ENCODE peak calls at places on chromosome 14, in six cellular contexts. One of them, this sample, is unnamed. For H3K27me3, the result is how much of the 10 kb centered on the place peaks cover.

GRCh38 chr14:103378042-103378854 is 7.0 kb upstream of the MARK3 start:
- DNase-seq in neural progenitor cell: no peak
- DNase-seq in cardiac muscle cell: peak
- DNase-seq in BJ: no peak
- DNase-seq in PC-9: no peak
- DNase-seq in GM23338: no peak
- DNase-seq in this sample: no peak

GRCh38 chr14:60622210-60622919 is 26.9 kb downstream of the SIX1 start:
- DNase-seq in neural progenitor cell: no peak
- DNase-seq in cardiac muscle cell: peak
- DNase-seq in BJ: no peak
- DNase-seq in PC-9: no peak
- DNase-seq in GM23338: no peak
- DNase-seq in this sample: no peak

GRCh38 chr14:55578511-55578910 is 1.5 kb upstream of the KTN1 start:
- DNase-seq in neural progenitor cell: peak
- DNase-seq in cardiac muscle cell: no peak
- DNase-seq in BJ: no peak
- DNase-seq in PC-9: no peak
- DNase-seq in GM23338: no peak
- DNase-seq in this sample: no peak

GRCh38 chr14:85165091-85165490 is 364.9 kb upstream of the FLRT2 start:
- DNase-seq in neural progenitor cell: no peak
- DNase-seq in cardiac muscle cell: peak
- DNase-seq in BJ: no peak
- DNase-seq in PC-9: no peak
- DNase-seq in GM23338: peak
- DNase-seq in this sample: no peak

GRCh38 chr14:54654600-54654999 is 87.7 kb downstream of the SAMD4A start:
- DNase-seq in neural progenitor cell: no peak
- DNase-seq in cardiac muscle cell: no peak
- DNase-seq in BJ: no peak
- DNase-seq in PC-9: no peak
- DNase-seq in GM23338: no peak
- DNase-seq in this sample: no peak

GRCh38 chr14:73712540-73713141 is 1.5 kb downstream of the PNMA1 start:
- DNase-seq in neural progenitor cell: peak
- DNase-seq in cardiac muscle cell: peak
- DNase-seq in BJ: no peak
- DNase-seq in PC-9: no peak
- DNase-seq in GM23338: peak
- DNase-seq in this sample: no peak

GRCh38 chr14:101049942-101050341 is 146.4 kb upstream of the RTL1 start:
- DNase-seq in neural progenitor cell: no peak
- DNase-seq in cardiac muscle cell: no peak
- DNase-seq in BJ: no peak
- DNase-seq in PC-9: no peak
- DNase-seq in GM23338: no peak
- DNase-seq in this sample: no peak

GRCh38 chr14:75628816-75629215 is 31.9 kb downstream of the ERG28 start:
- DNase-seq in neural progenitor cell: no peak
- DNase-seq in cardiac muscle cell: no peak
- DNase-seq in BJ: no peak
- DNase-seq in PC-9: no peak
- DNase-seq in GM23338: no peak
- DNase-seq in this sample: no peak

GRCh38 chr14:21050597-21050996 is 7.0 kb upstream of the RNASE8 start:
- DNase-seq in neural progenitor cell: no peak
- DNase-seq in cardiac muscle cell: no peak
- DNase-seq in BJ: no peak
- DNase-seq in PC-9: no peak
- DNase-seq in GM23338: no peak
- DNase-seq in this sample: no peak

GRCh38 chr14:58705066-58705465 is 67.3 kb downstream of the DACT1 start:
- DNase-seq in neural progenitor cell: no peak
- DNase-seq in cardiac muscle cell: peak
- DNase-seq in BJ: no peak
- DNase-seq in PC-9: no peak
- DNase-seq in GM23338: no peak
- DNase-seq in this sample: no peak

GRCh38 chr14:69154779-69155178 is 1.9 kb upstream of the DCAF5 start:
- DNase-seq in neural progenitor cell: peak
- DNase-seq in cardiac muscle cell: peak
- DNase-seq in BJ: no peak
- DNase-seq in PC-9: no peak
- DNase-seq in GM23338: peak
- DNase-seq in this sample: no peak

GRCh38 chr14:94126800-94127199 is 2.6 kb downstream of the IFI27L2 start:
- DNase-seq in neural progenitor cell: no peak
- DNase-seq in cardiac muscle cell: no peak
- DNase-seq in BJ: no peak
- DNase-seq in PC-9: no peak
- DNase-seq in GM23338: no peak
- DNase-seq in this sample: no peak

GRCh38 chr14:64115401-64115800 is 178.8 kb downstream of the ESR2 start:
- DNase-seq in neural progenitor cell: no peak
- DNase-seq in cardiac muscle cell: no peak
- DNase-seq in BJ: no peak
- DNase-seq in PC-9: no peak
- DNase-seq in GM23338: no peak
- DNase-seq in this sample: no peak

GRCh38 chr14:95226801-95227200 is 69.5 kb upstream of the DICER1 start:
- DNase-seq in neural progenitor cell: no peak
- DNase-seq in cardiac muscle cell: no peak
- DNase-seq in BJ: no peak
- DNase-seq in PC-9: no peak
- DNase-seq in GM23338: no peak
- DNase-seq in this sample: peak

GRCh38 chr14:87896393-87897380 is 96.3 kb downstream of the GALC start:
- DNase-seq in neural progenitor cell: peak
- DNase-seq in cardiac muscle cell: peak
- DNase-seq in BJ: no peak
- DNase-seq in PC-9: no peak
- DNase-seq in GM23338: peak
- DNase-seq in this sample: no peak

GRCh38 chr14:93788557-93789365 is 476 bp upstream of the PRIMA1 start:
- DNase-seq in neural progenitor cell: peak
- DNase-seq in cardiac muscle cell: peak
- DNase-seq in BJ: no peak
- DNase-seq in PC-9: no peak
- DNase-seq in GM23338: peak
- DNase-seq in this sample: no peak

GRCh38 chr14:101066826-101067508 is 163.4 kb upstream of the RTL1 start:
- DNase-seq in neural progenitor cell: no peak
- DNase-seq in cardiac muscle cell: no peak
- DNase-seq in BJ: no peak
- DNase-seq in PC-9: no peak
- DNase-seq in GM23338: no peak
- DNase-seq in this sample: no peak

GRCh38 chr14:38554046-38554445 is 298.2 kb upstream of the CLEC14A start:
- DNase-seq in neural progenitor cell: no peak
- DNase-seq in cardiac muscle cell: no peak
- DNase-seq in BJ: peak
- DNase-seq in PC-9: no peak
- DNase-seq in GM23338: no peak
- DNase-seq in this sample: no peak

GRCh38 chr14:38549549-38549948 is 293.7 kb upstream of the CLEC14A start:
- DNase-seq in neural progenitor cell: no peak
- DNase-seq in cardiac muscle cell: no peak
- DNase-seq in BJ: no peak
- DNase-seq in PC-9: no peak
- DNase-seq in GM23338: no peak
- DNase-seq in this sample: no peak

GRCh38 chr14:38556321-38556720 is 300.4 kb upstream of the CLEC14A start:
- DNase-seq in neural progenitor cell: no peak
- DNase-seq in cardiac muscle cell: no peak
- DNase-seq in BJ: no peak
- DNase-seq in PC-9: no peak
- DNase-seq in GM23338: no peak
- DNase-seq in this sample: no peak

GRCh38 chr14:38548091-38548490 is 292.2 kb upstream of the CLEC14A start:
- DNase-seq in neural progenitor cell: no peak
- DNase-seq in cardiac muscle cell: no peak
- DNase-seq in BJ: no peak
- DNase-seq in PC-9: no peak
- DNase-seq in GM23338: no peak
- DNase-seq in this sample: no peak

DNA sequence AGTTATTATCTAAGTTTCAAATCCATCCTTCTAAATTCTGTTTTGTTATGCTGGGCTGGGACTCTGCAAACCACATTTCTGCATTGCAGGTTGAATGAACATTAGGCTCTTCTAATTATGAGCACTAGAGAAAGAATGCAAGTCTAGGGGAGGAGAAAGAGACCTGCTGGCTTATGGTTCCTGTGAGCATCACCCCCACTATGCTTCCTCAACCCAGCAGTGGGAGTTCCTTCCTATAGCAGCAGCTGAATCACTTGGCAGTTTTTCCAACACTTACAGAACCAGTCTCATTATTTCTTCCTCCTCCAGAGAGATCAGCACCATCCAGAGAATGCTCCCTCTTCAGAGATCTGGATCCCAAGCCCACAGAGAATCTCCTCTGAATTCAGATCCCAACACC is 297.7 kb upstream of the CLEC14A start:
- DNase-seq in neural progenitor cell: no peak
- DNase-seq in cardiac muscle cell: peak
- DNase-seq in BJ: no peak
- DNase-seq in PC-9: no peak
- DNase-seq in GM23338: no peak
- DNase-seq in this sample: peak
- H3K4me3 ChIP-seq in neural progenitor cell: no peak
- H3K4me3 ChIP-seq in cardiac muscle cell: no peak
- H3K4me3 ChIP-seq in BJ: no peak
- H3K4me3 ChIP-seq in PC-9: no peak
- H3K4me3 ChIP-seq in GM23338: no peak
- H3K4me3 ChIP-seq in this sample: no peak

DNA sequence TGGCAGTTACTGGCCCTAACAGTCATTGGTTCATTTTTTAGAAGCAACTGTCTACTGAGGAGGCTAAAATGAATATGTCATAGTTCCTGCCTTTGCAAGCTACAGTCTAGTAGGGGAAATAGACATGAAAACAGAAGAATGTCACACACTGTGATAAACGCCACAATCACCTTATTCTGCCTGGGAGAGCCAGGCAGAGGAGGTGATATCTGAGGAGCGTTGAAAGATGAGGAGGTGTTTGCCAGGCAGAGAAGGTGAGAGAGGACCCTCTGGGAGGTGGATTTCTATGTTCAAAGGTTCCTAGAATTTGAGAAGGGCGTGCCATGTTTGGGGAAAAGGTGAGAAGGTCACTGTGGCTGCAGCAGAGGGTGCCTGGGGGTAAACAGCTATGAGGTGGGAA is 185.7 kb downstream of the PAX9 start:
- DNase-seq in neural progenitor cell: no peak
- DNase-seq in cardiac muscle cell: no peak
- DNase-seq in BJ: no peak
- DNase-seq in PC-9: no peak
- DNase-seq in GM23338: no peak
- DNase-seq in this sample: no peak
- TF ChIP-seq CTCF in neural progenitor cell: no peak
- TF ChIP-seq CTCF in cardiac muscle cell: no peak
- TF ChIP-seq CTCF in BJ: no peak
- TF ChIP-seq CTCF in PC-9: no peak
- TF ChIP-seq CTCF in GM23338: no peak
- TF ChIP-seq CTCF in this sample: no peak

GRCh38 chr14:104600805-104601204 is 3.8 kb downstream of the TMEM179 start:
- DNase-seq in neural progenitor cell: no peak
- DNase-seq in cardiac muscle cell: no peak
- DNase-seq in BJ: no peak
- DNase-seq in PC-9: no peak
- DNase-seq in GM23338: no peak
- DNase-seq in this sample: no peak
- H3K27me3 ChIP-seq in neural progenitor cell: under half
- H3K27me3 ChIP-seq in cardiac muscle cell: under half
- H3K27me3 ChIP-seq in BJ: under half
- H3K27me3 ChIP-seq in PC-9: half or more
- H3K27me3 ChIP-seq in GM23338: under half
- H3K27me3 ChIP-seq in this sample: under half

DNA sequence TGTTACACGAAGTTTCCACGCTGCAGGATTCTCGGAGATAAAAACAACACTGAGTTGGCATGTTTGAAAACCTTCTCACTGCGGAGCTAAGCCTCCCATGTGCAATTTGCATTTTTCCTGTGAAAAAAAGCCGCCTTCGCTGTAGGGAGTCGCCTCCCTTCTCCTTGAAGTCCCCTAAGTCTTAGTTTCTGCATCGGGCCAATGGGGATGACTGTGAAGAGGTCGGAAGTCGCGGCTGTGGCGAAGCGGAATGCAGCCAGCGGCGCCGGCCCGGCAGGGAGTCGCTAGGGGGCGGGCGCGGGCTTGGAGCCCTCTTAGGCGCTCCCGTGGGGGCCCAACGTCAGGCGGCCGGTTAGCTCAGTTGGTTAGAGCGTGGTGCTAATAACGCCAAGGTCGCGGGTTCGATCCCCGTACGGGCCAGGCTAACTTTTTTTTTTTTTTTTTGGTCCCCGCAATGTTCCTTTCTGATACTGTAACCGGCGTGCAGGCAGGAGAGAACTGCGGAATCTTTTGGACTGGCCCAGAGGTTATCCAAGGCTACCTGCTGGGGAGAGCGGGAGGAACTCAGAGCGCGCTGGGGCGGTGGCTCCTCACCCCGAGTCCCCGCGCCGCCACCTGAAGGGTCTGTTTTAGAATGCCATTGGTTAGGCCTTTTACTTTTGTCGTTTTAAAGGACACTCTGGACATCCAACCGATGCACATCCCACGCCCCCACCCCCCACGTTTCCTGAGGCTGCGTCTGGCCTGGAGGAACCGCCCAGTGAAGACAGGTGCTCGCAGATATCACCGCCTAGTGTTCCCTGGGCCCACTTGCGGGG is 2.6 kb upstream of the ZNF839 start:
- DNase-seq in neural progenitor cell: peak
- DNase-seq in cardiac muscle cell: peak
- DNase-seq in BJ: peak
- DNase-seq in PC-9: peak
- DNase-seq in GM23338: peak
- DNase-seq in this sample: peak
- H3K4me3 ChIP-seq in neural progenitor cell: peak
- H3K4me3 ChIP-seq in cardiac muscle cell: peak
- H3K4me3 ChIP-seq in BJ: peak
- H3K4me3 ChIP-seq in PC-9: peak
- H3K4me3 ChIP-seq in GM23338: peak
- H3K4me3 ChIP-seq in this sample: peak

GRCh38 chr14:105255021-105255507 is 6.7 kb downstream of the BTBD6 start:
- DNase-seq in neural progenitor cell: no peak
- DNase-seq in cardiac muscle cell: peak
- DNase-seq in BJ: peak
- DNase-seq in PC-9: no peak
- DNase-seq in GM23338: no peak
- DNase-seq in this sample: no peak
- TF ChIP-seq CTCF in neural progenitor cell: no peak
- TF ChIP-seq CTCF in cardiac muscle cell: no peak
- TF ChIP-seq CTCF in BJ: no peak
- TF ChIP-seq CTCF in PC-9: no peak
- TF ChIP-seq CTCF in GM23338: no peak
- TF ChIP-seq CTCF in this sample: no peak

DNA sequence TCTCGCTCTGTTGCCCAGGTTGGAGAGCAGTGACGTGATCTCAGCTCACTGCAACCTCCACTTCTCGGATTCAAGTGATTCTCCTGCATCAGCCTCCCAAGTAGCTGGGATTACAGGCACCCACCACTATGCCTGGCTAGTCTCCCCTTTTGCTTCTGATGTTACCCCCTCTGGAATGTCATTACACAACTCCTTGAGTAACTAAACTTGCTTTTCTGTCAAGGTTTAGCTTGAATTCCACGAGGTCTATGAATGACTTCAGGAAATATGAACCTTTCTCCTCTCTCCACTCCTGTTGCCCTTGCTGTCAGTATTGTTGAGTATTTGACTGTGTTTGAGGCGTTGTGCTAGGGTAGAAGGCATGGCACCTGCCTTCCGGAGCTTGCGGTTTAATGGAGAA is 16.8 kb upstream of the RTRAF start:
- DNase-seq in neural progenitor cell: no peak
- DNase-seq in cardiac muscle cell: no peak
- DNase-seq in BJ: no peak
- DNase-seq in PC-9: no peak
- DNase-seq in GM23338: no peak
- DNase-seq in this sample: no peak
- H3K27me3 ChIP-seq in neural progenitor cell: under half
- H3K27me3 ChIP-seq in cardiac muscle cell: under half
- H3K27me3 ChIP-seq in BJ: under half
- H3K27me3 ChIP-seq in PC-9: under half
- H3K27me3 ChIP-seq in GM23338: under half
- H3K27me3 ChIP-seq in this sample: under half

This sample was measured in kidney epithelial cell.